ENCODE peak calls at places on chromosomes 3 and 15, in ten cellular contexts. V, P, M, A, Z, U, R, Q, C and L are unnamed samples.

GRCh38 chr3:197010556-197011351 is 18.9 kb downstream of the MELTF start:
- DNase-seq in P (no peak), C (no peak), Z (no peak), M (no peak), R (no peak), V (peak), Q (no peak), U (no peak), A (no peak), L (no peak)

GRCh38 chr3:196499061-196499460 is 4.5 kb downstream of the RNF168 start:
- DNase-seq in C (no peak), M (peak), P (no peak), Q (no peak), V (no peak), Z (no peak), A (no peak), R (no peak), U (no peak), L (no peak)

GRCh38 chr3:132317229-132317948 is at the start of gene ACP3:
- DNase-seq in Z (no peak), R (no peak), V (peak), P (no peak), M (peak), Q (no peak), U (peak), C (peak), A (peak), L (no peak)

GRCh38 chr3:12556243-12556722 is 604 bp upstream of the MKRN2 start:
- DNase-seq in V (no peak), M (no peak), Q (no peak), C (no peak), U (no peak), P (no peak), R (no peak), A (peak), Z (no peak), L (no peak)

GRCh38 chr3:186002884-186003472 is 65.2 kb upstream of the TRA2B start:
- DNase-seq in V (no peak), Z (no peak), Q (no peak), C (no peak), A (peak), M (peak), R (no peak), U (peak), P (peak), L (no peak)

GRCh38 chr3:15797600-15798303 is at the start of gene ANKRD28:
- DNase-seq in R (peak), Q (no peak), M (peak), Z (no peak), U (peak), V (no peak), C (no peak), A (peak), P (peak), L (no peak)

GRCh38 chr15:70475921-70476320 is 287.4 kb downstream of the UACA start:
- DNase-seq in R (no peak), A (no peak), C (no peak), Z (no peak), V (no peak), Q (no peak), P (no peak), M (no peak), U (peak), L (no peak)

GRCh38 chr15:90750186-90750585 is 33.0 kb downstream of the BLM start:
- DNase-seq in R (no peak), Z (no peak), Q (no peak), A (no peak), V (no peak), U (no peak), M (no peak), C (no peak), P (no peak), L (peak)

GRCh38 chr3:106256249-106256957 is 387.6 kb upstream of the CBLB start:
- DNase-seq in V (no peak), Q (no peak), P (no peak), C (no peak), R (no peak), U (no peak), A (no peak), M (no peak), Z (no peak), L (no peak)

GRCh38 chr3:60363817-60364216 is 887.4 kb downstream of the FHIT start:
- DNase-seq in Z (no peak), P (no peak), U (no peak), C (no peak), A (no peak), Q (no peak), M (no peak), R (no peak), V (no peak), L (no peak)

GRCh38 chr3:113228969-113229368 is 17.6 kb downstream of the BOC start:
- DNase-seq in M (no peak), Q (no peak), P (peak), C (no peak), V (no peak), U (no peak), R (no peak), A (no peak), Z (no peak), L (no peak)

GRCh38 chr3:15391007-15391406 is 36.3 kb downstream of the METTL6 start:
- DNase-seq in U (no peak), Q (no peak), M (no peak), A (no peak), R (no peak), V (no peak), C (no peak), P (no peak), Z (no peak), L (no peak)

GRCh38 chr3:52636673-52637072 is 49.0 kb downstream of the PBRM1 start:
- DNase-seq in R (no peak), M (peak), Q (no peak), Z (no peak), A (no peak), P (no peak), C (no peak), U (peak), V (no peak), L (no peak)

GRCh38 chr3:130850044-130850797 is 43.7 kb upstream of the ATP2C1 start:
- DNase-seq in U (peak), Z (peak), M (peak), P (no peak), V (peak), C (peak), Q (no peak), A (peak), R (peak), L (peak)

GRCh38 chr3:70393881-70394612 is 81.6 kb upstream of the MDFIC2 start:
- DNase-seq in Q (no peak), C (peak), U (no peak), P (no peak), M (no peak), R (no peak), V (no peak), A (no peak), Z (no peak), L (no peak)

GRCh38 chr3:58424613-58425012 is 9.0 kb downstream of the PDHB start:
- DNase-seq in U (no peak), P (no peak), R (no peak), V (no peak), Q (no peak), Z (no peak), A (no peak), C (no peak), M (no peak), L (no peak)